ENCODE peak calls at places on chromosomes 2 and 18, in ten cellular contexts. W is transverse colon; H is Panc1; V is suprapubic skin; J is CD4-positive, CD25-positive, alpha-beta regulatory T cell; G is adrenal gland; U is HCT116; D is GM23338; I is Karpas-422; T is A549. F is an unnamed sample.

GRCh38 chr18:13067124-13067523 is 76.0 kb downstream of the CEP192 start:
- DNase-seq in T (no peak), H (no peak), G (no peak), W (no peak), D (no peak), I (no peak), V (no peak), J (no peak), U (no peak), F (no peak)

GRCh38 chr2:16291731-16292550 is 351.6 kb downstream of the MYCN start:
- DNase-seq in T (no peak), I (no peak), U (no peak), H (no peak), D (no peak), W (no peak), V (no peak), J (no peak), G (no peak), F (no peak)

GRCh38 chr2:199692489-199692888 is 158.5 kb downstream of the FTCDNL1 start:
- DNase-seq in I (no peak), D (no peak), J (no peak), V (no peak), G (peak; percentile 69), W (peak; percentile 52), U (no peak), T (no peak), H (no peak), F (no peak)

GRCh38 chr18:24633121-24633520 is 172.7 kb downstream of the HRH4 start:
- DNase-seq in V (no peak), D (no peak), G (no peak), J (no peak), I (no peak), H (no peak), T (no peak), W (no peak), U (no peak), F (no peak)

GRCh38 chr2:77513191-77513590 is 9.0 kb downstream of the LRRTM4 start:
- DNase-seq in I (no peak), D (no peak), V (no peak), H (no peak), G (no peak), U (no peak), J (no peak), T (peak; percentile 3), W (no peak), F (no peak)

GRCh38 chr2:36468463-36469266 is 113.1 kb downstream of the CRIM1 start:
- DNase-seq in I (no peak), H (no peak), T (no peak), D (no peak), U (no peak), W (no peak), V (no peak), J (no peak), G (no peak), F (no peak)

GRCh38 chr18:49055787-49056186 is 105.0 kb upstream of the SMAD7 start:
- DNase-seq in J (no peak), G (peak; percentile 64), D (no peak), W (peak; percentile 69), V (no peak), T (no peak), H (no peak), I (no peak), U (no peak), F (peak; percentile 84)

GRCh38 chr18:31626409-31626808 is 34.7 kb downstream of the TTR start:
- DNase-seq in J (no peak), V (no peak), D (no peak), G (no peak), T (no peak), H (no peak), U (no peak), I (peak; percentile 81), W (no peak), F (no peak)

GRCh38 chr2:67366832-67367412 is 30.2 kb upstream of the ETAA1 start:
- DNase-seq in T (no peak), J (no peak), I (no peak), G (no peak), D (no peak), H (no peak), U (no peak), W (no peak), V (no peak), F (no peak)

GRCh38 chr2:67259581-67260347 is 137.4 kb upstream of the ETAA1 start:
- DNase-seq in G (peak; percentile 68), U (no peak), I (no peak), T (peak; percentile 82), V (no peak), H (peak; percentile 85), J (no peak), W (peak; percentile 22), D (peak; percentile 40), F (peak; percentile 66)

GRCh38 chr2:120805011-120805410 is 69.3 kb downstream of the GLI2 start:
- DNase-seq in T (no peak), I (no peak), H (no peak), V (no peak), G (no peak), W (no peak), D (no peak), U (no peak), J (no peak), F (no peak)

GRCh38 chr2:120804446-120804845 is 68.8 kb downstream of the GLI2 start:
- DNase-seq in G (no peak), H (no peak), J (no peak), V (no peak), T (no peak), U (no peak), W (no peak), D (no peak), I (no peak), F (no peak)

GRCh38 chr2:120803764-120804335 is 68.2 kb downstream of the GLI2 start:
- DNase-seq in D (no peak), U (no peak), I (no peak), W (no peak), H (no peak), G (no peak), V (no peak), J (no peak), T (no peak), F (no peak)

GRCh38 chr2:120802161-120802560 is 66.5 kb downstream of the GLI2 start:
- DNase-seq in V (no peak), W (no peak), H (no peak), U (no peak), J (no peak), G (no peak), D (no peak), I (no peak), T (no peak), F (no peak)

GRCh38 chr2:120803085-120803484 is 67.4 kb downstream of the GLI2 start:
- DNase-seq in T (no peak), I (no peak), U (no peak), V (no peak), G (no peak), W (no peak), H (no peak), D (no peak), J (no peak), F (no peak)
- H3K27ac ChIP-seq in T (peak overlapping the region; percentile 32), I (no peak overlapping the region), U (no peak overlapping the region), V (no peak overlapping the region), G (no peak overlapping the region), W (peak overlapping the region; percentile 35), H (no peak overlapping the region), D (no peak overlapping the region), J (no peak overlapping the region), F (no peak overlapping the region)

DNA sequence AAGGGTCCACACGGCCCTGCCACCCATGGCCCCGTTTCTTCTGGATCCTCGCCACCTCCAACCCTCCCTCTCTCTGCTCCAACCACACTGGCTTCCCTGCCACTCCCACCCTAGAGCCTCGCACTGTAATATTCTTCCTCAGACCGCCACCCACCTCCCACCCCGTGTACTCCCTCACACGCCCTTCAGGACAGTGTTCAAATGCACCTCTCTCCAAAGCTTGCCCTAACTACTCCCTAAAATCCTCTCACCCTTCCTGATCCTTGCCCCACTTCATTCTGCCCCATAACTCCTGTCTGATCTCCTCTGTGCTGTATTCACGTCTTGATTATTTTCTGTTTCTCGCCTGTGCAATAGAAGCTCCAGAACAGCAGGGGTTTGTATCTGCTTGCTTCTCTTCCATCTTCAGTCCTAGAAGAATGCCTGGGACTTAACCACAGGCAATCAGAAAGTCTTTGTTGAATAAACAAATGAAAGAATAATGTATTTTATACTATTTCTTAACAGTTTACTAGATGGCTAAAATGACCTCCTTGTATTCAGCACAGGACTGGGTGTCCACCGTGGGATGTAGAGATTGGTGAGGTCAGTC is 25.5 kb downstream of the EPB41L3 start:
- DNase-seq in H (no peak), I (no peak), G (no peak), U (no peak), V (no peak), D (no peak), W (no peak), J (no peak), T (no peak), F (no peak)
- H3K4me3 ChIP-seq in H (no peak overlapping the region), I (no peak overlapping the region), G (no peak overlapping the region), U (no peak overlapping the region), V (no peak overlapping the region), D (no peak overlapping the region), W (no peak overlapping the region), J (no peak overlapping the region), T (no peak overlapping the region), F (no peak overlapping the region)

GRCh38 chr2:24819442-24820174 is 26.4 kb downstream of the CENPO start:
- DNase-seq in W (no peak), V (no peak), T (no peak), G (peak; percentile 36), I (no peak), J (no peak), D (no peak), H (no peak), U (no peak), F (no peak)

GRCh38 chr2:24820598-24821432 is 27.6 kb downstream of the CENPO start:
- DNase-seq in U (no peak), J (no peak), D (no peak), G (peak; percentile 46), V (no peak), I (no peak), T (no peak), W (no peak), H (no peak), F (peak; percentile 43)

GRCh38 chr2:24818721-24819167 is 25.5 kb downstream of the CENPO start:
- DNase-seq in G (peak; percentile 79), T (no peak), J (no peak), H (no peak), D (no peak), W (no peak), U (no peak), V (no peak), I (no peak), F (peak; percentile 70)

GRCh38 chr2:24821433-24821891 is 28.2 kb downstream of the CENPO start:
- DNase-seq in D (no peak), T (no peak), G (no peak), V (no peak), I (no peak), J (no peak), U (no peak), W (no peak), H (no peak), F (no peak)

GRCh38 chr2:24820175-24820513 is 26.9 kb downstream of the CENPO start:
- DNase-seq in G (peak; percentile 35), H (no peak), I (no peak), V (no peak), W (no peak), D (no peak), T (no peak), J (no peak), U (no peak), F (no peak)
- H3K4me1 ChIP-seq in G (peaks cover 8% of the 10 kb centered on the region), H (no peaks in the 10 kb centered on the region), I (no peaks in the 10 kb centered on the region), V (no peaks in the 10 kb centered on the region), W (no peaks in the 10 kb centered on the region), D (peaks cover 22% of the 10 kb centered on the region), T (peaks cover 10% of the 10 kb centered on the region), J (no peaks in the 10 kb centered on the region), U (no peaks in the 10 kb centered on the region), F (no peaks in the 10 kb centered on the region)

GRCh38 chr18:2913398-2914005 is 66.7 kb downstream of the EMILIN2 start:
- DNase-seq in J (no peak), H (no peak), W (no peak), V (peak; percentile 65), U (no peak), G (peak; percentile 47), T (no peak), I (no peak), D (no peak), F (no peak)
- H3K27ac ChIP-seq in J (no peak overlapping the region), H (no peak overlapping the region), W (no peak overlapping the region), V (no peak overlapping the region), U (no peak overlapping the region), G (no peak overlapping the region), T (no peak overlapping the region), I (no peak overlapping the region), D (no peak overlapping the region), F (no peak overlapping the region)

F was measured in aorta.